ENCODE peak calls at places on chromosome 21, in nine cellular contexts. S is glutamatergic neuron, K is activated B cell treated with CpG ODN at 0.5 μM for 24 hours, O is astrocyte of the cerebellum, I is body of pancreas, W is OCI-LY7, C is tibial artery, V is osteocyte, D is HCT116. P is an unnamed sample.

GRCh38 chr21:26079376-26079775 is 91.2 kb downstream of the APP start:
- DNase-seq in V (no peak), D (no peak), K (no peak), S (no peak), C (no peak), I (no peak), O (no peak), W (no peak), P (no peak)

GRCh38 chr21:14989359-14989758 is 75.4 kb downstream of the NRIP1 start:
- DNase-seq in W (no peak), I (peak), O (no peak), K (no peak), D (no peak), S (no peak), V (no peak), C (no peak), P (no peak)

GRCh38 chr21:37915941-37916794 is at the start of gene KCNJ6:
- DNase-seq in C (no peak), I (peak), V (peak), S (peak), W (no peak), O (peak), D (no peak), K (no peak), P (no peak)

GRCh38 chr21:46550511-46550941 is 54.4 kb downstream of the S100B start:
- DNase-seq in V (no peak), K (no peak), O (no peak), D (no peak), W (no peak), C (no peak), S (no peak), I (no peak), P (peak)

GRCh38 chr21:45998871-45999580 is 17.5 kb downstream of the COL6A1 start:
- DNase-seq in I (peak), O (no peak), K (no peak), S (peak), V (peak), W (no peak), D (no peak), C (peak), P (peak)

GRCh38 chr21:15552914-15553491 is 176.8 kb upstream of the USP25 start:
- DNase-seq in S (no peak), D (no peak), C (no peak), O (no peak), W (peak), V (no peak), K (no peak), I (no peak), P (no peak)

GRCh38 chr21:36323032-36323431 is 3.0 kb downstream of the MORC3 start:
- DNase-seq in S (no peak), C (no peak), I (no peak), O (no peak), K (no peak), D (no peak), W (no peak), V (no peak), P (no peak)

GRCh38 chr21:35319684-35320083 is 270.6 kb upstream of the RUNX1 start:
- DNase-seq in I (no peak), D (no peak), S (no peak), W (no peak), V (no peak), C (no peak), K (no peak), O (no peak), P (no peak)

GRCh38 chr21:21213297-21213696 is 215.1 kb downstream of the NCAM2 start:
- DNase-seq in V (no peak), S (no peak), W (no peak), D (no peak), I (no peak), O (no peak), C (no peak), K (no peak), P (no peak)

GRCh38 chr21:35172231-35172630 is 123.1 kb upstream of the RUNX1 start:
- DNase-seq in C (no peak), W (peak), V (no peak), K (no peak), I (no peak), S (no peak), D (no peak), O (no peak), P (no peak)

GRCh38 chr21:36749935-36750578 is 51.1 kb downstream of the SIM2 start:
- DNase-seq in O (peak), S (no peak), D (no peak), C (no peak), W (no peak), K (no peak), I (no peak), V (no peak), P (no peak)

GRCh38 chr21:27812279-27812678 is 845.4 kb upstream of the ADAMTS5 start:
- DNase-seq in V (no peak), O (no peak), C (no peak), K (no peak), D (no peak), S (no peak), W (no peak), I (no peak), P (no peak)

GRCh38 chr21:8991968-8992621 is 1529.3 kb upstream of the TPTE start:
- DNase-seq in W (no peak), D (no peak), S (no peak), I (no peak), V (no peak), O (no peak), K (no peak), C (no peak), P (no peak)

GRCh38 chr21:35309316-35309715 is 260.2 kb upstream of the RUNX1 start:
- DNase-seq in D (no peak), I (no peak), K (no peak), W (no peak), C (no peak), S (no peak), V (no peak), O (peak), P (no peak)

GRCh38 chr21:36932417-36932816 is 34.1 kb downstream of the HLCS start:
- DNase-seq in I (no peak), S (no peak), D (no peak), C (no peak), O (no peak), K (no peak), W (no peak), V (no peak), P (no peak)

GRCh38 chr21:25115021-25115420 is 492.3 kb downstream of the MRPL39 start:
- DNase-seq in V (no peak), I (no peak), K (no peak), S (no peak), W (no peak), O (no peak), D (no peak), C (no peak), P (no peak)

GRCh38 chr21:41207401-41208388 is 39.7 kb downstream of the BACE2 start:
- DNase-seq in C (peak), D (no peak), S (no peak), I (peak), O (peak), V (no peak), W (no peak), K (no peak), P (no peak)

GRCh38 chr21:43812139-43812821 is 22.9 kb downstream of the RRP1 start:
- DNase-seq in V (no peak), I (no peak), S (no peak), O (no peak), W (no peak), D (no peak), C (peak), K (no peak), P (no peak)

GRCh38 chr21:37155216-37155615 is 82.2 kb downstream of the TTC3 start:
- DNase-seq in V (no peak), I (no peak), K (no peak), O (no peak), S (no peak), W (no peak), D (no peak), C (no peak), P (no peak)

GRCh38 chr21:15826147-15826780 is 96.5 kb downstream of the USP25 start:
- DNase-seq in I (peak), K (no peak), C (no peak), W (peak), S (no peak), O (peak), V (no peak), D (peak), P (no peak)

GRCh38 chr21:33897739-33898138 is 17.9 kb downstream of the ATP5PO start:
- DNase-seq in I (no peak), S (no peak), O (no peak), W (no peak), D (no peak), K (no peak), C (no peak), V (no peak), P (no peak)

GRCh38 chr21:26449161-26449560 is 123.9 kb downstream of the CYYR1 start:
- DNase-seq in C (no peak), K (no peak), O (no peak), W (no peak), I (no peak), D (no peak), S (no peak), V (no peak), P (no peak)

GRCh38 chr21:36555199-36555598 is 75.3 kb upstream of the CLDN14 start:
- DNase-seq in K (no peak), C (no peak), S (no peak), D (no peak), W (no peak), I (no peak), O (no peak), V (peak), P (no peak)

GRCh38 chr21:38220270-38220737 is 36.5 kb upstream of the KCNJ15 start:
- DNase-seq in V (no peak), D (no peak), S (no peak), W (no peak), C (no peak), I (no peak), K (no peak), O (no peak), P (no peak)

GRCh38 chr21:23936224-23936623 is 1671.1 kb downstream of the MRPL39 start:
- DNase-seq in O (peak), V (no peak), I (peak), S (no peak), C (no peak), D (no peak), K (no peak), W (no peak), P (no peak)

GRCh38 chr21:34204021-34204420 is 130.6 kb downstream of the MRPS6 start:
- DNase-seq in I (no peak), W (no peak), K (no peak), C (no peak), V (peak), D (no peak), S (no peak), O (no peak), P (no peak)

GRCh38 chr21:25002676-25003075 is 604.6 kb downstream of the MRPL39 start:
- DNase-seq in K (no peak), D (no peak), I (peak), V (no peak), C (no peak), S (no peak), O (no peak), W (no peak), P (no peak)

GRCh38 chr21:25939396-25939761 is 204.6 kb downstream of the GABPA start:
- DNase-seq in O (no peak), I (no peak), C (no peak), D (no peak), S (no peak), V (no peak), K (no peak), W (no peak), P (no peak)

GRCh38 chr21:46346296-46347202 is 22.6 kb downstream of the PCNT start:
- DNase-seq in S (no peak), W (no peak), I (no peak), K (no peak), V (no peak), O (no peak), C (no peak), D (no peak), P (no peak)

GRCh38 chr21:14523234-14523633 is 22.9 kb downstream of the SAMSN1 start:
- DNase-seq in I (peak), K (no peak), O (no peak), S (no peak), V (no peak), C (no peak), D (no peak), W (no peak), P (peak)

GRCh38 chr21:38219049-38219628 is 37.7 kb upstream of the KCNJ15 start:
- DNase-seq in W (peak), C (peak), S (peak), D (peak), O (peak), K (no peak), I (peak), V (no peak), P (peak)

GRCh38 chr21:46066843-46067331 is 31.0 kb upstream of the COL6A2 start:
- DNase-seq in W (no peak), V (peak), K (no peak), D (no peak), I (no peak), C (peak), O (no peak), S (no peak), P (no peak)

GRCh38 chr21:16841917-16842316 is 670.9 kb upstream of the CXADR start:
- DNase-seq in V (no peak), C (no peak), O (no peak), W (no peak), I (no peak), D (no peak), K (no peak), S (no peak), P (no peak)

GRCh38 chr21:45912611-45913415 is 68.8 kb upstream of the COL6A1 start:
- DNase-seq in D (no peak), S (no peak), I (no peak), W (no peak), V (no peak), C (no peak), O (no peak), K (no peak), P (no peak)

GRCh38 chr21:35843911-35844667 is 216.2 kb downstream of the SETD4 start:
- DNase-seq in C (peak), K (no peak), W (no peak), V (no peak), I (no peak), S (no peak), D (no peak), O (no peak), P (no peak)

GRCh38 chr21:32389337-32390015 is 3.3 kb downstream of the URB1 start:
- DNase-seq in C (no peak), O (no peak), V (no peak), S (no peak), I (no peak), W (no peak), K (no peak), D (no peak), P (no peak)

GRCh38 chr21:32392299-32392879 is 423 bp downstream of the URB1 start:
- DNase-seq in O (no peak), K (no peak), S (no peak), D (no peak), I (no peak), V (no peak), W (peak), C (no peak), P (no peak)

GRCh38 chr21:32391755-32392154 is 1.1 kb downstream of the URB1 start:
- DNase-seq in S (no peak), W (no peak), K (no peak), D (no peak), I (no peak), V (no peak), O (no peak), C (no peak), P (no peak)

GRCh38 chr21:32393677-32394001 is 827 bp upstream of the URB1 start:
- DNase-seq in S (no peak), D (no peak), I (no peak), C (no peak), W (no peak), V (no peak), K (no peak), O (no peak), P (no peak)

GRCh38 chr21:32392880-32393676 is at the start of gene URB1:
- DNase-seq in V (peak), C (peak), S (peak), K (peak), O (no peak), D (peak), W (peak), I (peak), P (peak)
- TF ChIP-seq CTCF in V (no peak), C (no peak), S (no peak), K (no peak), O (no peak), D (no peak), W (no peak), I (no peak), P (no peak)

GRCh38 chr21:17925900-17926299 is 106.7 kb upstream of the C21orf91 start:
- DNase-seq in O (no peak), I (no peak), C (no peak), W (peak), D (no peak), K (no peak), V (no peak), S (no peak), P (no peak)
- TF ChIP-seq CTCF in O (peak), I (peak), C (peak), W (peak), D (no peak), K (no peak), V (peak), S (peak), P (no peak)

DNA sequence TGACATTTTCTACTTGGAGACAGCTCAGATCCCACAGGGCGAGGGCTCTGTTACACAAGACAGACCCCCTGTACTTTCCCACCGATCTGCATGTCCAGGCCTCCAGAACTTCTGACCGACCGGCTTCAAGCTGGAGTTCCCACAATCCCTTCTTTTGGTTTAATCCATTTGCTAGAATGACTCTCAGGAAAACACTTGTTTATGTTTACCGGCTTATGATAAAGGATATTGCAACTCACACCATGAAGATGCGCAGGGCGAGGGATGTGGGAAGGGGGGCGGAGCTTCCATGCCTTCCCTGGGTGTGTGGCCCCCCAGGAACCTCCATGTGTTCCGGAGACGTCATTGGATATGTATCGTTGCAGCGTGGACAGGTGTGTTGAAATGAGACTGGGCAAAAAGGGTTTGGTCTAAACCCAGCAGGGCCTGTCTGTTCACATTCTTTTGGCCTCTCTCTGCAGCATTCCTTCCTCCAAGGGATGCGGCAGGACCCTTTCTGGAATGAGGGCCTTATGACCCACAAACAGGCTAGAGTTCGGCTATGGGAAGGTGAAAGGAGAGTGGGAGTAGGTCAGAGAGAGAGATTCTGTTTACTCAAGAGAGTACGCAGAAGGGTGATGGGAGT is 7.5 kb upstream of the IGSF5 start:
- DNase-seq in V (no peak), S (no peak), O (no peak), K (no peak), D (no peak), W (no peak), C (no peak), I (no peak), P (no peak)
- TF ChIP-seq CTCF in V (no peak), S (no peak), O (no peak), K (no peak), D (no peak), W (no peak), C (no peak), I (no peak), P (no peak)

GRCh38 chr21:31264574-31264973 is 79.5 kb downstream of the TIAM1 start:
- DNase-seq in D (no peak), S (no peak), O (no peak), W (no peak), I (no peak), V (no peak), C (no peak), K (no peak), P (no peak)
- TF ChIP-seq CTCF in D (no peak), S (no peak), O (no peak), W (no peak), I (no peak), V (no peak), C (no peak), K (no peak), P (no peak)

DNA sequence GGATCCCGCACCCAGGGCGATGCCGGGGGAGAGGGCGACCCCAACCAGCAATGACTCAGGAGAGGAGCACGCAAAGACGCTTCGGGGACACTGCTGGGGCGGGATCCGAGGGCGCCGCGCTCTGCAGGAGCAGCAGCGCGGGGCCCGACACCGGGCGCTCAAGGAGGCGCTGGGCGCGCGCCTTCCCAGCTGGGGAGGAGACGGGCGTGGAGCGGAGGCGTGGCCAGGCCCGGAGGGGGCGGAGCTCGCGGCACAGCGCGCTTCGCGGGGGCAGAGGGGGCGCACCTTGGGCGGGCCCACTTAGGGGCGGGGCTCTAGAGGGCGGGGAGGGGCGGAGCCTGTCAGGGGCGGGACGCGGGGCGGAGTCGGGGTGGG is 369 bp downstream of the SUMO3 start:
- DNase-seq in K (peak), V (peak), W (peak), O (peak), D (peak), C (peak), S (peak), I (peak), P (peak)
- TF ChIP-seq CTCF in K (no peak), V (no peak), W (no peak), O (no peak), D (no peak), C (no peak), S (no peak), I (no peak), P (no peak)

GRCh38 chr21:29096619-29097018 is 23.2 kb upstream of the CCT8 start:
- DNase-seq in S (no peak), W (no peak), C (no peak), O (no peak), I (no peak), D (no peak), V (no peak), K (no peak), P (no peak)

GRCh38 chr21:29091032-29091431 is 17.6 kb upstream of the CCT8 start:
- DNase-seq in I (no peak), K (no peak), D (no peak), C (no peak), V (no peak), O (no peak), S (no peak), W (no peak), P (no peak)

GRCh38 chr21:29098156-29098555 is 24.7 kb upstream of the CCT8 start:
- DNase-seq in K (no peak), D (no peak), V (no peak), I (no peak), O (no peak), C (no peak), W (no peak), S (no peak), P (no peak)

GRCh38 chr21:29095203-29095602 is 21.8 kb upstream of the CCT8 start:
- DNase-seq in I (no peak), W (no peak), S (no peak), V (no peak), C (no peak), O (no peak), D (no peak), K (no peak), P (no peak)

GRCh38 chr21:29092102-29092959 is 18.9 kb upstream of the CCT8 start:
- DNase-seq in K (no peak), D (no peak), W (no peak), V (no peak), I (no peak), S (no peak), C (no peak), O (no peak), P (no peak)
- TF ChIP-seq CTCF in K (no peak), D (no peak), W (no peak), V (peak), I (no peak), S (no peak), C (no peak), O (peak), P (no peak)

DNA sequence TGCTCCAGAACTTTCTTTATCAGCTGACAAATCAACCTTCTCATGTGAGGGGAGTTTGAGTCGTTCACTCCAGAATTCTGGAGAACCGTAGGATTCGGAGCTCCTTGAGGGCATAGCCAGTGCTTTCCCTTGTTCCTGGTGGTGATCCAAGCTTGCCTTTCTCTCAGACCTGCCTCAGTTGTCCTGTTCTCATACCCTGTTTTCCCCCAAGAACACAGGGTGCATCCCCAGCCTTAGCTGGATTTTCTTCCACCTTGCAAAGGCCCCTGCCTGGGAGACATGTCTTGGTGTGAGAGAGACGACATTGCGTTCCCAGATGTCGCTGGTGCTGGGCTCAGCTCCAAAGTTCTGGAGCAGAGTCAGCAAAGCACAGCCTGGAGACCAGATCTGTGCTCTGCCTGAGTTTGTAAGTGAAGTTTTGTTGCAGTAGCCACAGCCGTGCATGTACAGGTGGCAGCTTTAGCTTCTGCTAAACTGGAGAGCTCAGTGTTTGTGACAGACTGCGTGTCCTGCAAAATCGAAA is 40.0 kb downstream of the ABCG1 start:
- DNase-seq in I (no peak), C (no peak), D (no peak), V (no peak), S (no peak), K (no peak), W (no peak), O (no peak), P (no peak)
- TF ChIP-seq CTCF in I (no peak), C (no peak), D (no peak), V (no peak), S (no peak), K (no peak), W (peak), O (no peak), P (no peak)